ENCODE peak calls at places on chromosomes 4 and X, in five cellular contexts. One of them, this sample, is unnamed.

GRCh38 chr4:65265526-65265925 is 404.8 kb downstream of the EPHA5 start:
- DNase-seq in uterus: no peak
- DNase-seq in HAP-1: no peak
- DNase-seq in body of pancreas: no peak
- DNase-seq in astrocyte: no peak
- DNase-seq in this sample: no peak

GRCh38 chr4:67436742-67437141 is 108.6 kb downstream of the CENPC start:
- DNase-seq in uterus: no peak
- DNase-seq in astrocyte: peak; percentile 26
- DNase-seq in body of pancreas: no peak
- DNase-seq in HAP-1: no peak
- DNase-seq in this sample: no peak

GRCh38 chr4:16516796-16517413 is 290.6 kb upstream of the TAPT1 start:
- DNase-seq in astrocyte: peak; percentile 62
- DNase-seq in body of pancreas: peak; percentile 19
- DNase-seq in HAP-1: peak; percentile 48
- DNase-seq in uterus: peak; percentile 78
- DNase-seq in this sample: no peak

GRCh38 chr4:137621056-137621455 is 88.8 kb upstream of the PCDH18 start:
- DNase-seq in uterus: no peak
- DNase-seq in body of pancreas: no peak
- DNase-seq in astrocyte: peak; percentile 8
- DNase-seq in HAP-1: peak; percentile 74
- DNase-seq in this sample: no peak

GRCh38 chr4:152901205-152901604 is 34.9 kb upstream of the FHDC1 start:
- DNase-seq in uterus: no peak
- DNase-seq in HAP-1: no peak
- DNase-seq in astrocyte: no peak
- DNase-seq in body of pancreas: no peak
- DNase-seq in this sample: no peak

GRCh38 chr4:95465010-95465409 is 83.8 kb downstream of the UNC5C start:
- DNase-seq in body of pancreas: no peak
- DNase-seq in HAP-1: no peak
- DNase-seq in astrocyte: no peak
- DNase-seq in uterus: no peak
- DNase-seq in this sample: no peak

GRCh38 chr4:38957239-38957815 is 74.9 kb downstream of the TMEM156 start:
- DNase-seq in uterus: no peak
- DNase-seq in body of pancreas: no peak
- DNase-seq in HAP-1: no peak
- DNase-seq in astrocyte: no peak
- DNase-seq in this sample: no peak

GRCh38 chrX:99719140-99719539 is 690.9 kb downstream of the PCDH19 start:
- DNase-seq in astrocyte: no peak
- DNase-seq in body of pancreas: no peak
- DNase-seq in uterus: no peak
- DNase-seq in HAP-1: no peak
- DNase-seq in this sample: no peak

GRCh38 chr4:76896731-76897521 is 1.0 kb downstream of the SOWAHB start:
- DNase-seq in HAP-1: peak; percentile 52
- DNase-seq in body of pancreas: peak; percentile 62
- DNase-seq in uterus: no peak
- DNase-seq in astrocyte: peak; percentile 18
- DNase-seq in this sample: peak; percentile 32

GRCh38 chrX:30313322-30313721 is 4.1 kb upstream of the NR0B1 start:
- DNase-seq in astrocyte: no peak
- DNase-seq in HAP-1: no peak
- DNase-seq in uterus: no peak
- DNase-seq in body of pancreas: no peak
- DNase-seq in this sample: no peak

GRCh38 chrX:78092296-78092695 is 11.8 kb upstream of the PGK1 start:
- DNase-seq in uterus: no peak
- DNase-seq in astrocyte: peak; percentile 36
- DNase-seq in body of pancreas: no peak
- DNase-seq in HAP-1: peak; percentile 59
- DNase-seq in this sample: no peak

GRCh38 chr4:77072195-77072753 is 3.5 kb downstream of the CCNI start:
- DNase-seq in body of pancreas: peak; percentile 54
- DNase-seq in HAP-1: no peak
- DNase-seq in astrocyte: no peak
- DNase-seq in uterus: no peak
- DNase-seq in this sample: peak; percentile 29

GRCh38 chrX:25013593-25014365 is 2.0 kb downstream of the ARX start:
- DNase-seq in astrocyte: no peak
- DNase-seq in HAP-1: peak; percentile 56
- DNase-seq in uterus: no peak
- DNase-seq in body of pancreas: no peak
- DNase-seq in this sample: no peak

GRCh38 chr4:34644716-34645115 is 1599.6 kb downstream of the ARAP2 start:
- DNase-seq in uterus: no peak
- DNase-seq in astrocyte: no peak
- DNase-seq in HAP-1: no peak
- DNase-seq in body of pancreas: no peak
- DNase-seq in this sample: no peak

GRCh38 chr4:108571027-108571569 is 49.3 kb upstream of the RPL34 start:
- DNase-seq in HAP-1: no peak
- DNase-seq in astrocyte: peak; percentile 37
- DNase-seq in body of pancreas: no peak
- DNase-seq in uterus: no peak
- DNase-seq in this sample: no peak

GRCh38 chrX:38837389-38837788 is 36.1 kb downstream of the MID1IP1 start:
- DNase-seq in HAP-1: no peak
- DNase-seq in uterus: no peak
- DNase-seq in astrocyte: no peak
- DNase-seq in body of pancreas: no peak
- DNase-seq in this sample: no peak

GRCh38 chr4:8516996-8517550 is 63.1 kb upstream of the GPR78 start:
- DNase-seq in body of pancreas: no peak
- DNase-seq in uterus: no peak
- DNase-seq in astrocyte: no peak
- DNase-seq in HAP-1: no peak
- DNase-seq in this sample: no peak

GRCh38 chr4:73315091-73315490 is 56.5 kb upstream of the ANKRD17 start:
- DNase-seq in body of pancreas: no peak
- DNase-seq in HAP-1: no peak
- DNase-seq in uterus: no peak
- DNase-seq in astrocyte: peak; percentile 56
- DNase-seq in this sample: no peak

GRCh38 chr4:174222266-174222872 is 61.1 kb downstream of the FBXO8 start:
- DNase-seq in uterus: no peak
- DNase-seq in HAP-1: no peak
- DNase-seq in body of pancreas: no peak
- DNase-seq in astrocyte: no peak
- DNase-seq in this sample: no peak

GRCh38 chrX:69060631-69061408 is 104.4 kb downstream of the PJA1 start:
- DNase-seq in astrocyte: peak; percentile 10
- DNase-seq in body of pancreas: peak; percentile 27
- DNase-seq in uterus: peak; percentile 63
- DNase-seq in HAP-1: peak; percentile 61
- DNase-seq in this sample: no peak

GRCh38 chr4:87060957-87061356 is 126.1 kb downstream of the AFF1 start:
- DNase-seq in astrocyte: peak; percentile 93
- DNase-seq in body of pancreas: no peak
- DNase-seq in HAP-1: no peak
- DNase-seq in uterus: no peak
- DNase-seq in this sample: no peak

GRCh38 chr4:144450526-144450925 is 195.4 kb upstream of the HHIP start:
- DNase-seq in body of pancreas: no peak
- DNase-seq in astrocyte: no peak
- DNase-seq in uterus: no peak
- DNase-seq in HAP-1: no peak
- DNase-seq in this sample: no peak

GRCh38 chr4:62571494-62571893 is 1371.4 kb downstream of the ADGRL3 start:
- DNase-seq in body of pancreas: no peak
- DNase-seq in uterus: no peak
- DNase-seq in astrocyte: no peak
- DNase-seq in HAP-1: no peak
- DNase-seq in this sample: no peak

GRCh38 chrX:7139202-7140081 is 8.1 kb upstream of the STS start:
- DNase-seq in HAP-1: no peak
- DNase-seq in uterus: no peak
- DNase-seq in astrocyte: peak; percentile 77
- DNase-seq in body of pancreas: no peak
- DNase-seq in this sample: no peak

GRCh38 chrX:50168305-50168704 is 32.5 kb downstream of the AKAP4 start:
- DNase-seq in astrocyte: no peak
- DNase-seq in HAP-1: no peak
- DNase-seq in body of pancreas: no peak
- DNase-seq in uterus: no peak
- DNase-seq in this sample: no peak

GRCh38 chr4:159048166-159048886 is 54.6 kb upstream of the RAPGEF2 start:
- DNase-seq in HAP-1: peak; percentile 77
- DNase-seq in uterus: peak; percentile 56
- DNase-seq in astrocyte: peak; percentile 94
- DNase-seq in body of pancreas: peak; percentile 76
- DNase-seq in this sample: no peak

GRCh38 chrX:39907964-39908616 is 189.7 kb downstream of the BCOR start:
- DNase-seq in astrocyte: peak; percentile 93
- DNase-seq in body of pancreas: peak; percentile 51
- DNase-seq in HAP-1: no peak
- DNase-seq in uterus: peak; percentile 63
- DNase-seq in this sample: no peak

GRCh38 chrX:130018143-130018542 is 35.7 kb downstream of the BCORL1 start:
- DNase-seq in HAP-1: no peak
- DNase-seq in body of pancreas: no peak
- DNase-seq in astrocyte: no peak
- DNase-seq in uterus: no peak
- DNase-seq in this sample: no peak

GRCh38 chr4:74123065-74123728 is 24.2 kb upstream of the CXCL2 start:
- DNase-seq in astrocyte: no peak
- DNase-seq in body of pancreas: peak; percentile 31
- DNase-seq in HAP-1: peak; percentile 22
- DNase-seq in uterus: no peak
- DNase-seq in this sample: no peak

GRCh38 chrX:50996930-50997329 is 86.4 kb downstream of the BMP15 start:
- DNase-seq in astrocyte: no peak
- DNase-seq in HAP-1: no peak
- DNase-seq in uterus: no peak
- DNase-seq in body of pancreas: no peak
- DNase-seq in this sample: no peak

GRCh38 chr4:134780244-134780643 is 578.7 kb upstream of the PABPC4L start:
- DNase-seq in astrocyte: no peak
- DNase-seq in body of pancreas: no peak
- DNase-seq in HAP-1: no peak
- DNase-seq in uterus: no peak
- DNase-seq in this sample: no peak

GRCh38 chr4:132097046-132097445 is 1052.0 kb upstream of the PCDH10 start:
- DNase-seq in body of pancreas: no peak
- DNase-seq in HAP-1: no peak
- DNase-seq in uterus: no peak
- DNase-seq in astrocyte: no peak
- DNase-seq in this sample: no peak

GRCh38 chr4:2794707-2795557 is 2.0 kb downstream of the SH3BP2 start:
- DNase-seq in uterus: peak; percentile 26
- DNase-seq in HAP-1: no peak
- DNase-seq in astrocyte: peak; percentile 72
- DNase-seq in body of pancreas: peak; percentile 17
- DNase-seq in this sample: no peak

DNA sequence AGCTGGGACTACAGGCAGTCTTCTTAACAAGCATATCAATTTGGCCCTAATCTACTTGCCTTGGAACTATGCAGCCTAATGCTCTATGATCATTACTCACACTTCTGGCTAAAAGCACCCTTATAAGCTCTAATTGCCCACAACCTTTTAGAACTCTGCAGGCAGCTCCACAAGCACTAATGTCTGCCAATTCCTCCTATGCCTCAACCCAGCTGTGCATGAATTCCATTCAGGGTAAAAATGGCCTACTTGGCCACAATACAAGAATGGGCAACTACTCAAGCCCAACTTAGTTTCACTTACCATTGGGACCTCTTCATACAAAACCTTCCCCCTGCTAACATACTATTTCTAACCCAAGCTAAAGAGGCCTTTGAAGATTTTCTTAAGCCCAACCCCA is 51.7 kb downstream of the ZNF718 start:
- DNase-seq in astrocyte: no peak
- DNase-seq in uterus: no peak
- DNase-seq in body of pancreas: no peak
- DNase-seq in HAP-1: no peak
- DNase-seq in this sample: no peak
- H3K9me3 ChIP-seq in astrocyte: peaks cover 6% of the 10 kb centered on the region
- H3K9me3 ChIP-seq in uterus: no peaks in the 10 kb centered on the region
- H3K9me3 ChIP-seq in body of pancreas: no peaks in the 10 kb centered on the region
- H3K9me3 ChIP-seq in HAP-1: peaks cover 8% of the 10 kb centered on the region
- H3K9me3 ChIP-seq in this sample: peaks cover 39% of the 10 kb centered on the region

GRCh38 chr4:186698028-186698427 is 25.6 kb downstream of the FAT1 start:
- DNase-seq in body of pancreas: no peak
- DNase-seq in uterus: no peak
- DNase-seq in HAP-1: no peak
- DNase-seq in astrocyte: no peak
- DNase-seq in this sample: no peak
- H3K9me3 ChIP-seq in body of pancreas: no peaks in the 10 kb centered on the region
- H3K9me3 ChIP-seq in uterus: no peaks in the 10 kb centered on the region
- H3K9me3 ChIP-seq in HAP-1: no peaks in the 10 kb centered on the region
- H3K9me3 ChIP-seq in astrocyte: no peaks in the 10 kb centered on the region
- H3K9me3 ChIP-seq in this sample: no peaks in the 10 kb centered on the region

GRCh38 chr4:183329954-183330742 is 7.9 kb upstream of the CLDN24 start:
- DNase-seq in uterus: no peak
- DNase-seq in HAP-1: peak; percentile 32
- DNase-seq in astrocyte: no peak
- DNase-seq in body of pancreas: no peak
- DNase-seq in this sample: no peak

GRCh38 chr4:183330841-183331240 is 8.6 kb upstream of the CLDN24 start:
- DNase-seq in body of pancreas: no peak
- DNase-seq in HAP-1: no peak
- DNase-seq in astrocyte: no peak
- DNase-seq in uterus: no peak
- DNase-seq in this sample: no peak

GRCh38 chr4:183327827-183328226 is 5.6 kb upstream of the CLDN24 start:
- DNase-seq in body of pancreas: no peak
- DNase-seq in HAP-1: no peak
- DNase-seq in astrocyte: no peak
- DNase-seq in uterus: no peak
- DNase-seq in this sample: no peak

GRCh38 chr4:183328832-183329231 is 6.6 kb upstream of the CLDN24 start:
- DNase-seq in uterus: no peak
- DNase-seq in HAP-1: no peak
- DNase-seq in astrocyte: peak; percentile 32
- DNase-seq in body of pancreas: no peak
- DNase-seq in this sample: no peak

DNA sequence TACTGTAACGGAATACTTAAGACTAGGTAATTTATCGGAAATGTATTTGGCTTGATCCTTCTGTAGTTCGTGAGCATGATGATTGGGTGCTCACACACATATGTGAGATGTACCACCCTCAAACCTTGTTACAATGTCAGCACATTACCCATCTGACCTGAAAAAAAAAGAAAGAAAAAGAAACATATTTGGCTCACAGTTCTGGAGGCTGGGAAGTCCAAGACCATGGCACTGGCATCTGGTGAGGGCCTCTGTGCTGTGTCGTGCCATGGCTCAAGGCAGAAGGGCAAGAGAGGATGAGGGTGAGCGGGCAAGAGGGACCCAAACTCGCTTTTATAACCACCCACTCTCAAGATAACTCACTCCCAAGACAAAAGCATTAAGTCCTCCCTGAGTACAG is 7.0 kb upstream of the CLDN24 start:
- DNase-seq in astrocyte: no peak
- DNase-seq in uterus: no peak
- DNase-seq in HAP-1: no peak
- DNase-seq in body of pancreas: no peak
- DNase-seq in this sample: no peak
- H3K9me3 ChIP-seq in astrocyte: peaks cover 8% of the 10 kb centered on the region
- H3K9me3 ChIP-seq in uterus: no peaks in the 10 kb centered on the region
- H3K9me3 ChIP-seq in HAP-1: no peaks in the 10 kb centered on the region
- H3K9me3 ChIP-seq in body of pancreas: no peaks in the 10 kb centered on the region
- H3K9me3 ChIP-seq in this sample: no peaks in the 10 kb centered on the region

GRCh38 chr4:183384516-183384915 is 59.9 kb upstream of the CDKN2AIP start:
- DNase-seq in astrocyte: no peak
- DNase-seq in uterus: no peak
- DNase-seq in body of pancreas: no peak
- DNase-seq in HAP-1: no peak
- DNase-seq in this sample: no peak
- H3K9me3 ChIP-seq in astrocyte: peaks cover 10% of the 10 kb centered on the region
- H3K9me3 ChIP-seq in uterus: no peaks in the 10 kb centered on the region
- H3K9me3 ChIP-seq in body of pancreas: no peaks in the 10 kb centered on the region
- H3K9me3 ChIP-seq in HAP-1: peaks cover 2% of the 10 kb centered on the region
- H3K9me3 ChIP-seq in this sample: no peaks in the 10 kb centered on the region